ENCODE peak calls at places on chromosomes 7 and 10, in eight cellular contexts. One of them, this sample, is unnamed.
A peak's percentile ranks its signal among the peaks of the same experiment; 100 is the strongest.

GRCh38 chr10:77041636-77042258 is 595.9 kb downstream of the KCNMA1 start:
- DNase-seq in fibroblast of pulmonary artery: peak; percentile 4
- DNase-seq in uterus: no peak
- DNase-seq in IMR-90: no peak
- DNase-seq in CD8-positive, alpha-beta memory T cell: no peak
- DNase-seq in AG09309: no peak
- DNase-seq in colonic mucosa: peak; percentile 20
- DNase-seq in tibial nerve: no peak
- DNase-seq in this sample: no peak

GRCh38 chr10:62093863-62094291 is 174.8 kb downstream of the RTKN2 start:
- DNase-seq in fibroblast of pulmonary artery: peak; percentile 94
- DNase-seq in uterus: no peak
- DNase-seq in IMR-90: peak; percentile 79
- DNase-seq in CD8-positive, alpha-beta memory T cell: no peak
- DNase-seq in AG09309: peak; percentile 71
- DNase-seq in colonic mucosa: peak; percentile 16
- DNase-seq in tibial nerve: no peak
- DNase-seq in this sample: peak; percentile 62

GRCh38 chr7:277228-277627 is 12.7 kb upstream of the FOXL3 start:
- DNase-seq in fibroblast of pulmonary artery: no peak
- DNase-seq in uterus: no peak
- DNase-seq in IMR-90: no peak
- DNase-seq in CD8-positive, alpha-beta memory T cell: no peak
- DNase-seq in AG09309: no peak
- DNase-seq in colonic mucosa: no peak
- DNase-seq in tibial nerve: no peak
- DNase-seq in this sample: no peak

GRCh38 chr10:6044060-6044459 is 18.1 kb downstream of the IL2RA start:
- DNase-seq in fibroblast of pulmonary artery: no peak
- DNase-seq in uterus: no peak
- DNase-seq in IMR-90: no peak
- DNase-seq in CD8-positive, alpha-beta memory T cell: no peak
- DNase-seq in AG09309: no peak
- DNase-seq in colonic mucosa: no peak
- DNase-seq in tibial nerve: no peak
- DNase-seq in this sample: no peak

GRCh38 chr10:30052062-30052461 is 7.3 kb downstream of the JCAD start:
- DNase-seq in fibroblast of pulmonary artery: no peak
- DNase-seq in uterus: no peak
- DNase-seq in IMR-90: peak; percentile 80
- DNase-seq in CD8-positive, alpha-beta memory T cell: no peak
- DNase-seq in AG09309: no peak
- DNase-seq in colonic mucosa: no peak
- DNase-seq in tibial nerve: no peak
- DNase-seq in this sample: no peak

GRCh38 chr7:43164757-43165156 is 52.3 kb downstream of the HECW1 start:
- DNase-seq in fibroblast of pulmonary artery: peak; percentile 94
- DNase-seq in uterus: no peak
- DNase-seq in IMR-90: peak; percentile 97
- DNase-seq in CD8-positive, alpha-beta memory T cell: no peak
- DNase-seq in AG09309: peak; percentile 90
- DNase-seq in colonic mucosa: no peak
- DNase-seq in tibial nerve: no peak
- DNase-seq in this sample: peak; percentile 95

GRCh38 chr10:102634696-102635095 is 9.6 kb upstream of the TRIM8 start:
- DNase-seq in fibroblast of pulmonary artery: no peak
- DNase-seq in uterus: no peak
- DNase-seq in IMR-90: no peak
- DNase-seq in CD8-positive, alpha-beta memory T cell: no peak
- DNase-seq in AG09309: no peak
- DNase-seq in colonic mucosa: no peak
- DNase-seq in tibial nerve: no peak
- DNase-seq in this sample: no peak

GRCh38 chr7:73606801-73607691 is 17.3 kb downstream of the MLXIPL start:
- DNase-seq in fibroblast of pulmonary artery: peak; percentile 31
- DNase-seq in uterus: peak; percentile 35
- DNase-seq in IMR-90: peak; percentile 10
- DNase-seq in CD8-positive, alpha-beta memory T cell: peak; percentile 65
- DNase-seq in AG09309: no peak
- DNase-seq in colonic mucosa: peak; percentile 61
- DNase-seq in tibial nerve: peak; percentile 46
- DNase-seq in this sample: no peak

GRCh38 chr10:131961777-131962450 is 19.8 kb downstream of the BNIP3 start:
- DNase-seq in fibroblast of pulmonary artery: no peak
- DNase-seq in uterus: no peak
- DNase-seq in IMR-90: no peak
- DNase-seq in CD8-positive, alpha-beta memory T cell: no peak
- DNase-seq in AG09309: no peak
- DNase-seq in colonic mucosa: no peak
- DNase-seq in tibial nerve: no peak
- DNase-seq in this sample: no peak

GRCh38 chr10:69752491-69752890 is 49.2 kb upstream of the COL13A1 start:
- DNase-seq in fibroblast of pulmonary artery: no peak
- DNase-seq in uterus: no peak
- DNase-seq in IMR-90: no peak
- DNase-seq in CD8-positive, alpha-beta memory T cell: no peak
- DNase-seq in AG09309: no peak
- DNase-seq in colonic mucosa: no peak
- DNase-seq in tibial nerve: no peak
- DNase-seq in this sample: no peak

GRCh38 chr7:149864023-149864422 is 9.7 kb upstream of the ATP6V0E2 start:
- DNase-seq in fibroblast of pulmonary artery: no peak
- DNase-seq in uterus: no peak
- DNase-seq in IMR-90: no peak
- DNase-seq in CD8-positive, alpha-beta memory T cell: no peak
- DNase-seq in AG09309: no peak
- DNase-seq in colonic mucosa: no peak
- DNase-seq in tibial nerve: no peak
- DNase-seq in this sample: no peak

GRCh38 chr7:115987486-115987885 is 43.1 kb downstream of the TFEC start:
- DNase-seq in fibroblast of pulmonary artery: no peak
- DNase-seq in uterus: no peak
- DNase-seq in IMR-90: no peak
- DNase-seq in CD8-positive, alpha-beta memory T cell: no peak
- DNase-seq in AG09309: no peak
- DNase-seq in colonic mucosa: no peak
- DNase-seq in tibial nerve: no peak
- DNase-seq in this sample: no peak

GRCh38 chr10:5441106-5441505 is 28.7 kb downstream of the NET1 start:
- DNase-seq in fibroblast of pulmonary artery: no peak
- DNase-seq in uterus: no peak
- DNase-seq in IMR-90: no peak
- DNase-seq in CD8-positive, alpha-beta memory T cell: no peak
- DNase-seq in AG09309: no peak
- DNase-seq in colonic mucosa: no peak
- DNase-seq in tibial nerve: no peak
- DNase-seq in this sample: no peak

GRCh38 chr10:5783300-5783699 is 29.9 kb downstream of the GDI2 start:
- DNase-seq in fibroblast of pulmonary artery: no peak
- DNase-seq in uterus: no peak
- DNase-seq in IMR-90: no peak
- DNase-seq in CD8-positive, alpha-beta memory T cell: no peak
- DNase-seq in AG09309: no peak
- DNase-seq in colonic mucosa: no peak
- DNase-seq in tibial nerve: no peak
- DNase-seq in this sample: no peak

GRCh38 chr7:25894002-25894901 is 257.7 kb upstream of the NFE2L3 start:
- DNase-seq in fibroblast of pulmonary artery: no peak
- DNase-seq in uterus: no peak
- DNase-seq in IMR-90: no peak
- DNase-seq in CD8-positive, alpha-beta memory T cell: no peak
- DNase-seq in AG09309: no peak
- DNase-seq in colonic mucosa: peak; percentile 58
- DNase-seq in tibial nerve: no peak
- DNase-seq in this sample: no peak

GRCh38 chr7:138625084-138625848 is 75.9 kb downstream of the SVOPL start:
- DNase-seq in fibroblast of pulmonary artery: no peak
- DNase-seq in uterus: no peak
- DNase-seq in IMR-90: no peak
- DNase-seq in CD8-positive, alpha-beta memory T cell: no peak
- DNase-seq in AG09309: no peak
- DNase-seq in colonic mucosa: no peak
- DNase-seq in tibial nerve: no peak
- DNase-seq in this sample: no peak

GRCh38 chr10:21510218-21511070 is 15.0 kb downstream of the SKIDA1 start:
- DNase-seq in fibroblast of pulmonary artery: no peak
- DNase-seq in uterus: no peak
- DNase-seq in IMR-90: no peak
- DNase-seq in CD8-positive, alpha-beta memory T cell: no peak
- DNase-seq in AG09309: no peak
- DNase-seq in colonic mucosa: no peak
- DNase-seq in tibial nerve: no peak
- DNase-seq in this sample: no peak

GRCh38 chr10:3418041-3418760 is 245.6 kb upstream of the PITRM1 start:
- DNase-seq in fibroblast of pulmonary artery: no peak
- DNase-seq in uterus: no peak
- DNase-seq in IMR-90: no peak
- DNase-seq in CD8-positive, alpha-beta memory T cell: no peak
- DNase-seq in AG09309: no peak
- DNase-seq in colonic mucosa: no peak
- DNase-seq in tibial nerve: no peak
- DNase-seq in this sample: no peak

GRCh38 chr10:72022228-72022627 is 58.0 kb downstream of the CHST3 start:
- DNase-seq in fibroblast of pulmonary artery: no peak
- DNase-seq in uterus: no peak
- DNase-seq in IMR-90: no peak
- DNase-seq in CD8-positive, alpha-beta memory T cell: no peak
- DNase-seq in AG09309: no peak
- DNase-seq in colonic mucosa: no peak
- DNase-seq in tibial nerve: no peak
- DNase-seq in this sample: no peak

DNA sequence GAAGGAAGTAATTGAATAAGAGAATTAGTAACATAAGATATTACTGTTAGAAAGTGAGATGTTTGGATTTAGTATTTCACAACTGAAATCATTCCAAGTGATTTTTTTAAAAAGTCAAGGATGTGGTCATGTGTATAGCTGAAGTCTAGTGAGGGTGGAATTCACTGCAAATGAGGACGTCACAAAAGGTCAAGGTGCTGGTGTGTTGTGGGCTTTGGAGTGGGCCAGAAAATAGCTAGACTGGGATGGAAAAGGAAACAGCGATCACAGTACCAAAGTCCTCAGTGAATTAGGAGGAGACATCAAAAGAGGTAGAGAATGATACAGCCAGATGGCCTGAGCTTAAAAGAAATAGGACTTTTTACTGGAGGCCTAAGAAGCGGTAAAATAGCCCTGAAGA is 272.8 kb downstream of the DYNC1I1 start:
- DNase-seq in fibroblast of pulmonary artery: no peak
- DNase-seq in uterus: no peak
- DNase-seq in IMR-90: no peak
- DNase-seq in CD8-positive, alpha-beta memory T cell: no peak
- DNase-seq in AG09309: no peak
- DNase-seq in colonic mucosa: no peak
- DNase-seq in tibial nerve: no peak
- DNase-seq in this sample: no peak
- H3K4me3 ChIP-seq in fibroblast of pulmonary artery: no peak overlapping the region
- H3K4me3 ChIP-seq in uterus: no peak overlapping the region
- H3K4me3 ChIP-seq in IMR-90: no peak overlapping the region
- H3K4me3 ChIP-seq in CD8-positive, alpha-beta memory T cell: no peak overlapping the region
- H3K4me3 ChIP-seq in AG09309: no peak overlapping the region
- H3K4me3 ChIP-seq in colonic mucosa: no peak overlapping the region
- H3K4me3 ChIP-seq in tibial nerve: no peak overlapping the region
- H3K4me3 ChIP-seq in this sample: no peak overlapping the region

GRCh38 chr10:74021248-74022055 is 23.5 kb downstream of the VCL start:
- DNase-seq in fibroblast of pulmonary artery: peak; percentile 91
- DNase-seq in uterus: no peak
- DNase-seq in IMR-90: peak; percentile 91
- DNase-seq in CD8-positive, alpha-beta memory T cell: no peak
- DNase-seq in AG09309: no peak
- DNase-seq in colonic mucosa: no peak
- DNase-seq in tibial nerve: no peak
- DNase-seq in this sample: peak; percentile 71
- H3K4me3 ChIP-seq in fibroblast of pulmonary artery: peak overlapping the region; percentile 32
- H3K4me3 ChIP-seq in uterus: no peak overlapping the region
- H3K4me3 ChIP-seq in IMR-90: no peak overlapping the region
- H3K4me3 ChIP-seq in CD8-positive, alpha-beta memory T cell: no peak overlapping the region
- H3K4me3 ChIP-seq in AG09309: no peak overlapping the region
- H3K4me3 ChIP-seq in colonic mucosa: no peak overlapping the region
- H3K4me3 ChIP-seq in tibial nerve: no peak overlapping the region
- H3K4me3 ChIP-seq in this sample: no peak overlapping the region

GRCh38 chr10:79286318-79286951 is 60.8 kb upstream of the PPIF start:
- DNase-seq in fibroblast of pulmonary artery: peak; percentile 37
- DNase-seq in uterus: peak; percentile 63
- DNase-seq in IMR-90: peak; percentile 29
- DNase-seq in CD8-positive, alpha-beta memory T cell: peak; percentile 63
- DNase-seq in AG09309: no peak
- DNase-seq in colonic mucosa: peak; percentile 70
- DNase-seq in tibial nerve: peak; percentile 55
- DNase-seq in this sample: no peak

GRCh38 chr10:79285315-79286185 is 61.7 kb upstream of the PPIF start:
- DNase-seq in fibroblast of pulmonary artery: no peak
- DNase-seq in uterus: no peak
- DNase-seq in IMR-90: no peak
- DNase-seq in CD8-positive, alpha-beta memory T cell: no peak
- DNase-seq in AG09309: no peak
- DNase-seq in colonic mucosa: no peak
- DNase-seq in tibial nerve: no peak
- DNase-seq in this sample: no peak

GRCh38 chr10:79284158-79284871 is 63.0 kb upstream of the PPIF start:
- DNase-seq in fibroblast of pulmonary artery: no peak
- DNase-seq in uterus: no peak
- DNase-seq in IMR-90: no peak
- DNase-seq in CD8-positive, alpha-beta memory T cell: no peak
- DNase-seq in AG09309: no peak
- DNase-seq in colonic mucosa: no peak
- DNase-seq in tibial nerve: no peak
- DNase-seq in this sample: no peak

GRCh38 chr10:79280956-79281355 is 66.3 kb upstream of the PPIF start:
- DNase-seq in fibroblast of pulmonary artery: no peak
- DNase-seq in uterus: no peak
- DNase-seq in IMR-90: no peak
- DNase-seq in CD8-positive, alpha-beta memory T cell: no peak
- DNase-seq in AG09309: no peak
- DNase-seq in colonic mucosa: no peak
- DNase-seq in tibial nerve: no peak
- DNase-seq in this sample: no peak

GRCh38 chr10:79282388-79282787 is 64.9 kb upstream of the PPIF start:
- DNase-seq in fibroblast of pulmonary artery: no peak
- DNase-seq in uterus: no peak
- DNase-seq in IMR-90: no peak
- DNase-seq in CD8-positive, alpha-beta memory T cell: no peak
- DNase-seq in AG09309: no peak
- DNase-seq in colonic mucosa: no peak
- DNase-seq in tibial nerve: no peak
- DNase-seq in this sample: no peak
- H3K4me3 ChIP-seq in fibroblast of pulmonary artery: no peak overlapping the region
- H3K4me3 ChIP-seq in uterus: no peak overlapping the region
- H3K4me3 ChIP-seq in IMR-90: no peak overlapping the region
- H3K4me3 ChIP-seq in CD8-positive, alpha-beta memory T cell: no peak overlapping the region
- H3K4me3 ChIP-seq in AG09309: no peak overlapping the region
- H3K4me3 ChIP-seq in colonic mucosa: no peak overlapping the region
- H3K4me3 ChIP-seq in tibial nerve: no peak overlapping the region
- H3K4me3 ChIP-seq in this sample: no peak overlapping the region

DNA sequence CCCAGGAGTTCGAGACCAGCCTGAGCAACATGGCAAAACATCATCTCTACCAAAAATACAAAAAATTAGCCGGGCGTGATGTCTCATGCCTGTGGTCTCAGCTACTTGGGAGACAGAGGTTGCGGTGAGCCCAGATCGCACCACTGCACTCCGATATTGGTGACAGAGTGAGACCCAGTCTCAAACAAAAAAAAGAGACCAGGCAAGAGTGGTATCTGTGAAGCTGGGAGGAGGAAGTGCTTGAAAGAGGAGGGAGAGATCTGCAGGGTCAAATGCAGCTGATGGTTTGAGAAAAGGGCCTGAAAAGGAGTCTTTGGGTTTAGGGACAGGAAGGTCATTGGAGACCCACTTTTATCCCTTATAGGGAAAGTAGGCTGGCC is 11.7 kb downstream of the SFTPD start:
- DNase-seq in fibroblast of pulmonary artery: no peak
- DNase-seq in uterus: no peak
- DNase-seq in IMR-90: no peak
- DNase-seq in CD8-positive, alpha-beta memory T cell: no peak
- DNase-seq in AG09309: no peak
- DNase-seq in colonic mucosa: no peak
- DNase-seq in tibial nerve: no peak
- DNase-seq in this sample: no peak
- H3K4me3 ChIP-seq in fibroblast of pulmonary artery: no peak overlapping the region
- H3K4me3 ChIP-seq in uterus: no peak overlapping the region
- H3K4me3 ChIP-seq in IMR-90: no peak overlapping the region
- H3K4me3 ChIP-seq in CD8-positive, alpha-beta memory T cell: no peak overlapping the region
- H3K4me3 ChIP-seq in AG09309: no peak overlapping the region
- H3K4me3 ChIP-seq in colonic mucosa: no peak overlapping the region
- H3K4me3 ChIP-seq in tibial nerve: no peak overlapping the region
- H3K4me3 ChIP-seq in this sample: no peak overlapping the region